ENCODE peak calls at places on chromosomes 2 and 18, in four cellular contexts. One of them, this sample, is unnamed.

GRCh38 chr2:20488782-20489181 is 41.9 kb downstream of the RHOB start:
- DNase-seq in ovary: no peak
- DNase-seq in LoVo: no peak
- DNase-seq in left lung: no peak
- DNase-seq in this sample: no peak

GRCh38 chr18:48792611-48793368 is 158.0 kb downstream of the SMAD7 start:
- DNase-seq in ovary: no peak
- DNase-seq in LoVo: no peak
- DNase-seq in left lung: peak; percentile 6
- DNase-seq in this sample: no peak

GRCh38 chr18:23257686-23258565 is 122.6 kb downstream of the CABLES1 start:
- DNase-seq in ovary: no peak
- DNase-seq in LoVo: no peak
- DNase-seq in left lung: peak; percentile 63
- DNase-seq in this sample: peak; percentile 91

GRCh38 chr2:159265171-159265576 is 21.3 kb downstream of the WDSUB1 start:
- DNase-seq in ovary: no peak
- DNase-seq in LoVo: no peak
- DNase-seq in left lung: peak; percentile 45
- DNase-seq in this sample: no peak

GRCh38 chr2:205858781-205859478 is 176.6 kb downstream of the NRP2 start:
- DNase-seq in ovary: no peak
- DNase-seq in LoVo: no peak
- DNase-seq in left lung: no peak
- DNase-seq in this sample: no peak

GRCh38 chr2:69667805-69668382 is 24.4 kb upstream of the AAK1 start:
- DNase-seq in ovary: no peak
- DNase-seq in LoVo: peak; percentile 74
- DNase-seq in left lung: no peak
- DNase-seq in this sample: no peak

GRCh38 chr2:226477221-226478120 is 322.1 kb downstream of the IRS1 start:
- DNase-seq in ovary: no peak
- DNase-seq in LoVo: no peak
- DNase-seq in left lung: no peak
- DNase-seq in this sample: no peak

GRCh38 chr2:240759454-240759853 is 60.6 kb downstream of the KIF1A start:
- DNase-seq in ovary: no peak
- DNase-seq in LoVo: no peak
- DNase-seq in left lung: no peak
- DNase-seq in this sample: no peak

GRCh38 chr2:189037518-189037917 is 63.3 kb downstream of the COL3A1 start:
- DNase-seq in ovary: no peak
- DNase-seq in LoVo: no peak
- DNase-seq in left lung: no peak
- DNase-seq in this sample: no peak

GRCh38 chr18:69992776-69993175 is 45.1 kb upstream of the CD226 start:
- DNase-seq in ovary: no peak
- DNase-seq in LoVo: no peak
- DNase-seq in left lung: no peak
- DNase-seq in this sample: no peak

GRCh38 chr2:96541753-96542152 is 5.2 kb downstream of the ARID5A start:
- DNase-seq in ovary: no peak
- DNase-seq in LoVo: no peak
- DNase-seq in left lung: no peak
- DNase-seq in this sample: no peak

GRCh38 chr18:45521777-45522176 is 93.5 kb upstream of the SLC14A2 start:
- DNase-seq in ovary: no peak
- DNase-seq in LoVo: no peak
- DNase-seq in left lung: no peak
- DNase-seq in this sample: no peak

GRCh38 chr18:2111456-2111855 is 459.8 kb downstream of the METTL4 start:
- DNase-seq in ovary: no peak
- DNase-seq in LoVo: no peak
- DNase-seq in left lung: no peak
- DNase-seq in this sample: no peak

GRCh38 chr2:85231952-85232351 is 95.8 kb downstream of the TGOLN2 start:
- DNase-seq in ovary: no peak
- DNase-seq in LoVo: no peak
- DNase-seq in left lung: no peak
- DNase-seq in this sample: no peak

GRCh38 chr18:6509417-6510198 is 94.9 kb upstream of the L3MBTL4 start:
- DNase-seq in ovary: no peak
- DNase-seq in LoVo: no peak
- DNase-seq in left lung: no peak
- DNase-seq in this sample: no peak

GRCh38 chr2:231464576-231465540 is 574 bp upstream of the NCL start:
- DNase-seq in ovary: peak; percentile 99
- DNase-seq in LoVo: peak; percentile 97
- DNase-seq in left lung: peak; percentile 98
- DNase-seq in this sample: no peak

GRCh38 chr2:106282816-106283215 is 88.7 kb upstream of the UXS1 start:
- DNase-seq in ovary: no peak
- DNase-seq in LoVo: no peak
- DNase-seq in left lung: no peak
- DNase-seq in this sample: no peak

GRCh38 chr2:190714958-190715357 is 66.1 kb downstream of the NAB1 start:
- DNase-seq in ovary: no peak
- DNase-seq in LoVo: no peak
- DNase-seq in left lung: no peak
- DNase-seq in this sample: no peak

GRCh38 chr2:33791625-33792024 is 192.5 kb upstream of the FAM98A start:
- DNase-seq in ovary: no peak
- DNase-seq in LoVo: peak; percentile 23
- DNase-seq in left lung: peak; percentile 44
- DNase-seq in this sample: no peak

GRCh38 chr18:74265546-74266098 is 26.1 kb downstream of the CYB5A start:
- DNase-seq in ovary: no peak
- DNase-seq in LoVo: no peak
- DNase-seq in left lung: no peak
- DNase-seq in this sample: no peak

GRCh38 chr2:110219496-110220192 is 7.3 kb upstream of the MTLN start:
- DNase-seq in ovary: no peak
- DNase-seq in LoVo: no peak
- DNase-seq in left lung: no peak
- DNase-seq in this sample: no peak

GRCh38 chr2:209276000-209276399 is 147.8 kb upstream of the MAP2 start:
- DNase-seq in ovary: no peak
- DNase-seq in LoVo: no peak
- DNase-seq in left lung: no peak
- DNase-seq in this sample: no peak

GRCh38 chr2:55604027-55604565 is 13.3 kb downstream of the PPP4R3B start:
- DNase-seq in ovary: no peak
- DNase-seq in LoVo: no peak
- DNase-seq in left lung: no peak
- DNase-seq in this sample: no peak

GRCh38 chr18:48547456-48548403 is 8.9 kb downstream of the CTIF start:
- DNase-seq in ovary: no peak
- DNase-seq in LoVo: peak; percentile 19
- DNase-seq in left lung: no peak
- DNase-seq in this sample: no peak

GRCh38 chr2:218658671-218659257 is 659 bp downstream of the ZNF142 start:
- DNase-seq in ovary: no peak
- DNase-seq in LoVo: peak; percentile 71
- DNase-seq in left lung: peak; percentile 42
- DNase-seq in this sample: no peak

GRCh38 chr2:54770211-54770610 is 46.7 kb downstream of the EML6 start:
- DNase-seq in ovary: no peak
- DNase-seq in LoVo: no peak
- DNase-seq in left lung: no peak
- DNase-seq in this sample: no peak

This sample was measured in CD14-positive monocyte.